ENCODE peak calls at places on chromosomes 1 and 21, in six cellular contexts. E, T, R, Y, L and M are unnamed samples.

GRCh38 chr1:91895832-91896556 is 10.0 kb upstream of the TGFBR3 start:
- DNase-seq in E (no peak), T (no peak), R (peak; percentile 45), Y (no peak), L (no peak), M (no peak)

GRCh38 chr21:25756190-25756932 is 21.6 kb downstream of the GABPA start:
- DNase-seq in E (no peak), T (no peak), R (no peak), Y (no peak), L (no peak), M (peak; percentile 14)

GRCh38 chr1:218886472-218886871 is 287.2 kb upstream of the LYPLAL1 start:
- DNase-seq in E (no peak), T (no peak), R (peak; percentile 47), Y (peak; percentile 83), L (no peak), M (peak; percentile 81)

GRCh38 chr1:15863156-15863901 is 15.8 kb downstream of the SPEN start:
- DNase-seq in E (no peak), T (no peak), R (no peak), Y (no peak), L (no peak), M (no peak)

GRCh38 chr21:31457675-31458074 is 113.6 kb upstream of the TIAM1 start:
- DNase-seq in E (no peak), T (no peak), R (no peak), Y (peak; percentile 41), L (no peak), M (no peak)

GRCh38 chr1:58648864-58649263 is 51.0 kb downstream of the MYSM1 start:
- DNase-seq in E (no peak), T (no peak), R (no peak), Y (no peak), L (no peak), M (no peak)

GRCh38 chr1:117017648-117018047 is 16.1 kb downstream of the CD101 start:
- DNase-seq in E (no peak), T (no peak), R (no peak), Y (peak; percentile 59), L (no peak), M (no peak)

GRCh38 chr1:54421101-54421504 is 14.9 kb upstream of the SSBP3 start:
- DNase-seq in E (no peak), T (no peak), R (no peak), Y (no peak), L (no peak), M (peak; percentile 3)

GRCh38 chr1:7401814-7402547 is 369.1 kb upstream of the VAMP3 start:
- DNase-seq in E (no peak), T (no peak), R (peak; percentile 100), Y (no peak), L (peak; percentile 77), M (no peak)

GRCh38 chr1:29177022-29177705 is 4.5 kb downstream of the SRSF4 start:
- DNase-seq in E (no peak), T (no peak), R (no peak), Y (no peak), L (peak; percentile 48), M (no peak)

GRCh38 chr1:206774096-206774495 is 1.8 kb upstream of the IL10 start:
- DNase-seq in E (no peak), T (no peak), R (no peak), Y (no peak), L (no peak), M (no peak)

GRCh38 chr1:35560256-35561225 is 2.9 kb downstream of the NCDN start:
- DNase-seq in E (no peak), T (no peak), R (no peak), Y (peak; percentile 77), L (peak; percentile 84), M (no peak)

GRCh38 chr1:109112056-109112651 is 1.8 kb upstream of the ELAPOR1 start:
- DNase-seq in E (peak; percentile 74), T (no peak), R (peak; percentile 41), Y (no peak), L (no peak), M (no peak)

GRCh38 chr1:82377201-82377884 is 576.6 kb downstream of the ADGRL2 start:
- DNase-seq in E (no peak), T (no peak), R (no peak), Y (no peak), L (no peak), M (no peak)

GRCh38 chr1:94104127-94104684 is 16.7 kb downstream of the ABCA4 start:
- DNase-seq in E (no peak), T (no peak), R (no peak), Y (no peak), L (no peak), M (no peak)